ENCODE peak calls at places on chromosomes 5 and 9, in nine cellular contexts. I, Y, T, N, B, J, R, G and H are unnamed samples.

GRCh38 chr5:116045821-116046220 is 13.5 kb downstream of the ARL14EPL start:
- DNase-seq in I (no peak), Y (no peak), T (no peak), N (no peak), B (no peak), J (no peak), R (no peak), G (no peak), H (no peak)

GRCh38 chr9:136577941-136578619 is 32.2 kb upstream of the NOTCH1 start:
- DNase-seq in I (no peak), Y (no peak), T (no peak), N (no peak), B (no peak), J (no peak), R (no peak), G (no peak), H (no peak)

GRCh38 chr5:74326571-74327338 is 313.8 kb downstream of the ENC1 start:
- DNase-seq in I (peak), Y (peak), T (peak), N (no peak), B (peak), J (no peak), R (no peak), G (no peak), H (no peak)

GRCh38 chr9:133237271-133237731 is 28.3 kb upstream of the OBP2B start:
- DNase-seq in I (no peak), Y (no peak), T (no peak), N (no peak), B (peak), J (peak), R (no peak), G (peak), H (no peak)

GRCh38 chr9:132858756-132859155 is 19.3 kb downstream of the AK8 start:
- DNase-seq in I (no peak), Y (no peak), T (no peak), N (no peak), B (no peak), J (peak), R (no peak), G (no peak), H (no peak)

GRCh38 chr9:20253635-20254034 is 368.7 kb downstream of the MLLT3 start:
- DNase-seq in I (no peak), Y (no peak), T (no peak), N (no peak), B (no peak), J (no peak), R (no peak), G (no peak), H (no peak)

GRCh38 chr9:35611230-35611797 is 6.3 kb downstream of the TESK1 start:
- DNase-seq in I (peak), Y (peak), T (no peak), N (peak), B (peak), J (peak), R (no peak), G (peak), H (no peak)

GRCh38 chr5:150141544-150142188 is 14.0 kb downstream of the PDGFRB start:
- DNase-seq in I (no peak), Y (no peak), T (no peak), N (no peak), B (no peak), J (no peak), R (no peak), G (no peak), H (no peak)

GRCh38 chr5:53782620-53783019 is 222.2 kb downstream of the NDUFS4 start:
- DNase-seq in I (no peak), Y (no peak), T (no peak), N (no peak), B (no peak), J (no peak), R (no peak), G (no peak), H (peak)

GRCh38 chr9:109568568-109569210 is 70.6 kb upstream of the PTPN3 start:
- DNase-seq in I (no peak), Y (no peak), T (no peak), N (no peak), B (no peak), J (no peak), R (no peak), G (no peak), H (peak)

GRCh38 chr9:114243240-114243639 is 79.7 kb upstream of the ORM1 start:
- DNase-seq in I (no peak), Y (no peak), T (no peak), N (no peak), B (no peak), J (no peak), R (no peak), G (no peak), H (no peak)

GRCh38 chr5:92911293-92911692 is 669.7 kb downstream of the NR2F1-AS1 start:
- DNase-seq in I (no peak), Y (no peak), T (no peak), N (no peak), B (no peak), J (no peak), R (no peak), G (no peak), H (no peak)

GRCh38 chr5:73702951-73703350 is 77.0 kb downstream of the ARHGEF28 start:
- DNase-seq in I (no peak), Y (no peak), T (no peak), N (no peak), B (no peak), J (no peak), R (no peak), G (no peak), H (no peak)

GRCh38 chr9:125829743-125830142 is 82.6 kb downstream of the PBX3 start:
- DNase-seq in I (no peak), Y (no peak), T (peak), N (peak), B (peak), J (no peak), R (no peak), G (no peak), H (no peak)

GRCh38 chr5:72280655-72281069 is 39.4 kb downstream of the MRPS27 start:
- DNase-seq in I (no peak), Y (no peak), T (no peak), N (peak), B (no peak), J (no peak), R (no peak), G (no peak), H (no peak)

GRCh38 chr5:77632526-77633268 is 5.8 kb downstream of the OTP start:
- DNase-seq in I (no peak), Y (no peak), T (no peak), N (peak), B (no peak), J (no peak), R (no peak), G (peak), H (no peak)

GRCh38 chr9:127742435-127743088 is 7.5 kb upstream of the TOR2A start:
- DNase-seq in I (no peak), Y (no peak), T (no peak), N (peak), B (peak), J (peak), R (no peak), G (peak), H (no peak)

GRCh38 chr5:6302684-6303083 is 75.7 kb downstream of the MED10 start:
- DNase-seq in I (no peak), Y (no peak), T (no peak), N (no peak), B (no peak), J (no peak), R (no peak), G (no peak), H (no peak)

GRCh38 chr5:177511181-177511580 is 1.6 kb upstream of the DOK3 start:
- DNase-seq in I (no peak), Y (no peak), T (no peak), N (no peak), B (no peak), J (no peak), R (no peak), G (no peak), H (no peak)

GRCh38 chr5:172939561-172939960 is 19.7 kb upstream of the RPL26L1 start:
- DNase-seq in I (no peak), Y (no peak), T (no peak), N (no peak), B (no peak), J (no peak), R (no peak), G (no peak), H (no peak)

GRCh38 chr5:81787843-81788242 is 36.9 kb upstream of the SSBP2 start:
- DNase-seq in I (no peak), Y (peak), T (no peak), N (no peak), B (peak), J (peak), R (no peak), G (peak), H (no peak)

GRCh38 chr5:83467315-83468044 is 4.1 kb upstream of the VCAN start:
- DNase-seq in I (no peak), Y (no peak), T (no peak), N (no peak), B (no peak), J (peak), R (no peak), G (no peak), H (no peak)

GRCh38 chr9:95722141-95722540 is 153.3 kb upstream of the ERCC6L2 start:
- DNase-seq in I (no peak), Y (peak), T (no peak), N (no peak), B (peak), J (no peak), R (no peak), G (no peak), H (no peak)

GRCh38 chr5:157732130-157732783 is 1.0 kb downstream of the THG1L start:
- DNase-seq in I (no peak), Y (no peak), T (no peak), N (no peak), B (no peak), J (no peak), R (no peak), G (no peak), H (no peak)

GRCh38 chr5:10434392-10434791 is 7.3 kb upstream of the ROPN1L start:
- DNase-seq in I (no peak), Y (no peak), T (no peak), N (no peak), B (no peak), J (no peak), R (no peak), G (no peak), H (no peak)

GRCh38 chr5:42994285-42995151 is 45.6 kb downstream of the ANXA2R start:
- DNase-seq in I (peak), Y (peak), T (no peak), N (peak), B (peak), J (peak), R (peak), G (peak), H (no peak)
- TF ChIP-seq EP300 in I (no peak), Y (no peak), T (no peak), N (no peak), B (no peak), J (no peak), R (no peak), G (no peak), H (no peak)

GRCh38 chr5:40828690-40829661 is 6.0 kb downstream of the RPL37 start:
- DNase-seq in I (no peak), Y (no peak), T (no peak), N (no peak), B (no peak), J (no peak), R (no peak), G (no peak), H (peak)
- H3K27ac ChIP-seq in I (peak), Y (no peak), T (no peak), N (peak), B (no peak), J (no peak), R (no peak), G (no peak), H (no peak)

GRCh38 chr5:61292130-61292672 is 39.9 kb upstream of the ZSWIM6 start:
- DNase-seq in I (no peak), Y (no peak), T (no peak), N (no peak), B (no peak), J (no peak), R (no peak), G (no peak), H (no peak)
- TF ChIP-seq POLR2AphosphoS5 in I (no peak), Y (peak), T (no peak), N (no peak), B (no peak), J (no peak), R (no peak), G (no peak), H (no peak)

DNA sequence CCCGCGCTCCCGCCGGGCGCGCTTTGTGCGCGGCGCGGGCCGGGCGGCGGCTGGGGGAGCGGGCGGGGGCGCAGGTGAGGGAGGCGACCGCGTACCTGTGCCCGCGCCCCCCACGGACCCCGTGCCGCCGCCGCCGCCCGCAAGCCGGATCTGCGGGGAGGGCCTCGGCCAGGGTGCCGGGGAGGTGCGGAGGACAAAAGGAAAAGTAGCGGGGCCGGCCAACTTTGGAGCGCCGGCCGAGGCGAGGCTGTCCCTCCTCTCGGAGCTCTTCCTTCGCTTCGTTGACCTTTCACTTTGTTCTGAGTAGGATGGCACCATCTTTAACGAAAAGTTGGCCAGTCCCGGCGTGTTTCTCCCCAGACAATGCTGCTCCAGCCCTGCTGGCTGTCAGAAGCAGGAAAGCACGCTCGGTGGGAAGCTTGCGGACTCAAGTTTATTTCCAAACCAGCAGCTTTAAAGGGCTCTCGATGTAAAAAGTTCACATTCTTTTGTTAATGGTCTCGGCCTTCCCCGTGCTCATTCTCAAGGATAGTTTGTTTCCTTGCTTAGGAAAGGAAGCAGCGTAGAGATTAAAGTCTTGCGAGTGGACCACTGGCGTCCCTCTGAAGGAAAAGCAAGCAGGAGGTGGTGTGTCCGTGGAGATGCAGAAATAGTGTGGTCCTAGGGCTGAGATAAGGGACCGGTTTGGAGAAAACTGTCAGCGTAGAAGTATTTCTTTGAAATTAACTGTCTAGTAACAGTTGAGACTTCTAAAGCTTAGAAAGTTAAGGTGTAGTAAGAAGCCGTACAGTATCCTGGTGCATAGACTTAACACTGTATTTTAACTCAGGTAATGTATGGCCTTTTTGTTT is 660 bp downstream of the EHMT1 start:
- DNase-seq in I (no peak), Y (peak), T (no peak), N (no peak), B (peak), J (peak), R (no peak), G (no peak), H (no peak)
- TF ChIP-seq EP300 in I (no peak), Y (no peak), T (no peak), N (no peak), B (no peak), J (no peak), R (no peak), G (no peak), H (no peak)

GRCh38 chr5:134148986-134149539 is 27.7 kb downstream of the SKP1 start:
- DNase-seq in I (peak), Y (no peak), T (no peak), N (no peak), B (no peak), J (no peak), R (no peak), G (no peak), H (no peak)
- H3K27ac ChIP-seq in I (peak), Y (no peak), T (no peak), N (no peak), B (peak), J (no peak), R (peak), G (no peak), H (no peak)

GRCh38 chr5:171418316-171418981 is 998 bp upstream of the FGF18 start:
- DNase-seq in I (peak), Y (peak), T (no peak), N (peak), B (peak), J (peak), R (peak), G (peak), H (peak)

GRCh38 chr5:171420429-171421231 is 1.2 kb downstream of the FGF18 start:
- DNase-seq in I (no peak), Y (peak), T (no peak), N (peak), B (peak), J (peak), R (no peak), G (no peak), H (peak)

GRCh38 chr5:171421331-171422262 is 2.1 kb downstream of the FGF18 start:
- DNase-seq in I (no peak), Y (no peak), T (no peak), N (peak), B (peak), J (no peak), R (no peak), G (no peak), H (peak)

GRCh38 chr5:171419663-171420428 is 399 bp downstream of the FGF18 start:
- DNase-seq in I (no peak), Y (peak), T (no peak), N (peak), B (peak), J (no peak), R (no peak), G (peak), H (peak)

DNA sequence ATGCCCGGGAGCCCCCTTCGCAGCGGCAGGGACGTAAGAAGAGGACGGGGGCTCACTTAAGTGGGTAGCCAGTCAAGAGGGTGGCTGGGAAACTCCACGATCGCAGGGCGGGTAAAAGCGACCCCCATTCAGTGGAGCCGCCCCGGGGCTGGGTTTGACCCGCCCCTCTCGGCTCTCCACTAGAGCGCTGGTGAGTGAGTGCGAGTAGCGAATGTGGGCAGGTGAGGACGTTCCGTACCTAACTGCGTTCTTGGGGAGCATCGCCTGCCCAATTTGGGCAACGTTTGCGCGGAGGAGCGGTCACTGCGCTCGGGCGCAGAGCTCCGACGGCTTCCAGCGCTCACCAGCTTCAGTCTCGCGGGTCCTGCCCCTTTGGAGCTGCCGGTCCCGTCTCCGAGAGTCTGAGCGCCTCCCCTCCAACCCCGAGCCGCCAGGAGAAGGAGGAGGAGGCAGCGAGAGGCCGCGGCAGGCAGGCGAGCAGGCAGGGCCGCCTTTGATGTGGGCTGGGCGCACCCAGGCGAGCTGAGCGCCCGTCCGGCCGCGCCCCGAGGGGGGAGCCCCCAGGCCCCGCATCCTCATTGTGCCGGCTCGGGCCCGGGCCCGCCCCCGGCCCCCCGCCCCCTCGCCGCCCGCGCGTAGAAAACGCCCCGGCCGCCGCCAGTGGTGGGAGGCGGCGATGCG is at the start of gene FGF18:
- DNase-seq in I (peak), Y (peak), T (no peak), N (peak), B (peak), J (no peak), R (peak), G (peak), H (peak)
- TF ChIP-seq POLR2AphosphoS5 in I (no peak), Y (no peak), T (no peak), N (no peak), B (no peak), J (no peak), R (no peak), G (no peak), H (no peak)

DNA sequence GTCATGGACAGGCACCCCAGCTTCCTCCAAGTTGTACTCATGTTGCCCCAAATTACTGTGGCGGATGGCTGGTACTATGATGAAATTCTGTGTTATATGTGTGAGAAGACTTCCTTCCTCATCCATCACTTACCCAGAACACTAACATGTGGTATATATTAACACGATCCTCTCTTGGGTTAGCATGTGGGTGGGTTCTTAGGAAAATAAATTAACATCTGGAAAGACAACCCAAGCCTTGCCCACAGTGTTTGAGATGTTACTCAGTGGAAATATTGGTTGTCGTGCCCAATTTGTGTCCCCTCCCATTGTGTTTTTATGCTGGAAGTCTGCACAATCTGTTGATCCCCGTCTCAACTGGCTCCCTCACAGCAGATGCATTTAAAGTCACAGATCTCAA is 93.7 kb downstream of the GRIA1 start:
- DNase-seq in I (no peak), Y (no peak), T (no peak), N (no peak), B (no peak), J (no peak), R (no peak), G (no peak), H (no peak)
- TF ChIP-seq EP300 in I (no peak), Y (no peak), T (no peak), N (no peak), B (no peak), J (no peak), R (no peak), G (no peak), H (no peak)